ENCODE peak calls at places on chromosomes 1 and 21, in four cellular contexts. P, R, J and D are unnamed samples.

GRCh38 chr21:43864313-43864805 is 664 bp upstream of the AGPAT3 start:
- DNase-seq in J (peak; percentile 47), P (no peak), R (no peak), D (no peak)

GRCh38 chr21:17784604-17785402 is 34.4 kb downstream of the C21orf91 start:
- DNase-seq in P (no peak), J (no peak), R (no peak), D (no peak)

GRCh38 chr1:231929311-231929710 is 302.7 kb downstream of the DISC1 start:
- DNase-seq in P (no peak), J (no peak), R (no peak), D (peak; percentile 60)

GRCh38 chr1:17075470-17076255 is 21.8 kb upstream of the SDHB start:
- DNase-seq in J (no peak), R (no peak), P (no peak), D (no peak)

GRCh38 chr1:184387069-184387870 is 441 bp downstream of the C1orf21 start:
- DNase-seq in R (no peak), J (peak; percentile 6), P (no peak), D (no peak)

GRCh38 chr21:46071082-46071481 is 26.8 kb upstream of the COL6A2 start:
- DNase-seq in J (no peak), R (no peak), P (no peak), D (no peak)

GRCh38 chr1:17498214-17498613 is 41.3 kb upstream of the ARHGEF10L start:
- DNase-seq in J (no peak), P (no peak), R (no peak), D (no peak)

GRCh38 chr1:55046871-55047270 is 7.5 kb downstream of the PCSK9 start:
- DNase-seq in J (no peak), R (no peak), P (no peak), D (no peak)

GRCh38 chr1:20426923-20427322 is 59.1 kb downstream of the CAMK2N1 start:
- DNase-seq in P (peak; percentile 51), R (peak; percentile 86), J (no peak), D (peak; percentile 63)